ENCODE peak calls at places on chromosomes 2 and 18, in four cellular contexts. A is K562, Y is BE2C, T is uterus. E is an unnamed sample. For H3K27me3, the result is how much of the 10 kb centered on the place peaks cover.

GRCh38 chr2:4354678-4355077 is 651.3 kb downstream of the DCDC2C start:
- DNase-seq in Y (peak), A (peak), T (no peak), E (no peak)

GRCh38 chr2:85433511-85434089 is 15.1 kb downstream of the SH2D6 start:
- DNase-seq in Y (peak), T (peak), A (no peak), E (peak)

GRCh38 chr2:149017116-149017985 is 21.1 kb upstream of the LYPD6B start:
- DNase-seq in A (peak), Y (peak), T (peak), E (peak)

GRCh38 chr2:221572821-221573429 is 821 bp upstream of the EPHA4 start:
- DNase-seq in A (no peak), T (no peak), Y (peak), E (no peak)

GRCh38 chr2:84906900-84907714 is 1.7 kb downstream of the TMSB10 start:
- DNase-seq in A (peak), Y (peak), T (peak), E (no peak)

GRCh38 chr18:77316641-77317040 is 67.0 kb downstream of the GALR1 start:
- DNase-seq in T (no peak), A (no peak), Y (no peak), E (no peak)

GRCh38 chr2:6103949-6104348 is 411.8 kb downstream of the SOX11 start:
- DNase-seq in A (no peak), T (no peak), Y (peak), E (no peak)

GRCh38 chr2:24409700-24410556 is 49.6 kb upstream of the ITSN2 start:
- DNase-seq in Y (peak), T (no peak), A (peak), E (no peak)

GRCh38 chr2:235692076-235692475 is 198.2 kb downstream of the AGAP1 start:
- DNase-seq in T (no peak), A (no peak), Y (no peak), E (no peak)

GRCh38 chr2:147665035-147665434 is 179.8 kb upstream of the ACVR2A start:
- DNase-seq in A (no peak), T (no peak), Y (no peak), E (no peak)

GRCh38 chr18:71036783-71037182 is 747.9 kb downstream of the SOCS6 start:
- DNase-seq in A (no peak), Y (no peak), T (no peak), E (no peak)

GRCh38 chr2:152729844-152730243 is 11.4 kb downstream of the ARL6IP6 start:
- DNase-seq in A (no peak), T (no peak), Y (no peak), E (no peak)

GRCh38 chr2:203673933-203674332 is 32.5 kb upstream of the CD28 start:
- DNase-seq in T (no peak), Y (no peak), A (no peak), E (no peak)

GRCh38 chr2:106965611-106966010 is 79.6 kb upstream of the ST6GAL2 start:
- DNase-seq in A (no peak), T (no peak), Y (no peak), E (no peak)

GRCh38 chr18:55869965-55870585 is 282.1 kb upstream of the TCF4 start:
- DNase-seq in A (no peak), T (peak), Y (no peak), E (no peak)

GRCh38 chr2:9555338-9556120 is at the start of gene ADAM17:
- DNase-seq in Y (peak), A (peak), T (peak), E (peak)

GRCh38 chr2:200138386-200139184 is 167.9 kb upstream of the SPATS2L start:
- DNase-seq in T (no peak), A (no peak), Y (no peak), E (no peak)

GRCh38 chr2:120251863-120252206 is 817 bp upstream of the RALB start:
- DNase-seq in Y (no peak), T (no peak), A (no peak), E (no peak)

GRCh38 chr2:239400000-239400831 is 604 bp downstream of the HDAC4 start:
- DNase-seq in Y (no peak), A (peak), T (peak), E (no peak)

GRCh38 chr2:36663314-36663713 is 33.2 kb upstream of the VIT start:
- DNase-seq in Y (no peak), A (no peak), T (no peak), E (no peak)

GRCh38 chr2:187228986-187229385 is 219.1 kb downstream of the CALCRL start:
- DNase-seq in T (no peak), Y (no peak), A (no peak), E (no peak)

GRCh38 chr2:95526360-95527341 is 42.1 kb upstream of the TRIM43B start:
- DNase-seq in Y (no peak), A (no peak), T (peak), E (peak)

GRCh38 chr2:135630488-135630887 is 99.2 kb downstream of the R3HDM1 start:
- DNase-seq in A (no peak), Y (no peak), T (no peak), E (no peak)

GRCh38 chr2:61770298-61770697 is 83.6 kb downstream of the FAM161A start:
- DNase-seq in T (no peak), Y (no peak), A (no peak), E (no peak)

GRCh38 chr2:210991107-210991506 is 434.7 kb downstream of the CPS1 start:
- DNase-seq in A (no peak), T (no peak), Y (no peak), E (no peak)

GRCh38 chr18:62102221-62102620 is 84.6 kb downstream of the PIGN start:
- DNase-seq in A (no peak), Y (no peak), T (no peak), E (no peak)

GRCh38 chr2:168970860-168971650 is 60.1 kb downstream of the ABCB11 start:
- DNase-seq in T (no peak), A (no peak), Y (no peak), E (no peak)

GRCh38 chr2:113390133-113390849 is 47.2 kb upstream of the ZNG1B start:
- DNase-seq in Y (peak), T (peak), A (peak), E (no peak)

GRCh38 chr2:212667751-212668316 is 129.2 kb upstream of the ERBB4 start:
- DNase-seq in T (no peak), A (no peak), Y (no peak), E (no peak)

GRCh38 chr2:240620149-240620731 is 5.0 kb upstream of the GPR35 start:
- DNase-seq in Y (peak), T (no peak), A (no peak), E (no peak)

GRCh38 chr2:118847447-118848172 is at the start of gene EN1:
- DNase-seq in T (no peak), Y (no peak), A (peak), E (no peak)

GRCh38 chr2:96537734-96538486 is 1.4 kb downstream of the ARID5A start:
- DNase-seq in Y (no peak), A (no peak), T (no peak), E (no peak)

GRCh38 chr2:46449712-46450111 is 29.7 kb upstream of the TMEM247 start:
- DNase-seq in A (no peak), T (no peak), Y (no peak), E (no peak)

GRCh38 chr18:48814490-48815181 is 136.1 kb downstream of the SMAD7 start:
- DNase-seq in A (no peak), Y (no peak), T (peak), E (peak)

GRCh38 chr2:219420687-219421086 is 2.5 kb downstream of the DES start:
- DNase-seq in A (no peak), Y (no peak), T (no peak), E (no peak)
- H3K4me3 ChIP-seq in A (no peak), Y (no peak), T (peak), E (no peak)

DNA sequence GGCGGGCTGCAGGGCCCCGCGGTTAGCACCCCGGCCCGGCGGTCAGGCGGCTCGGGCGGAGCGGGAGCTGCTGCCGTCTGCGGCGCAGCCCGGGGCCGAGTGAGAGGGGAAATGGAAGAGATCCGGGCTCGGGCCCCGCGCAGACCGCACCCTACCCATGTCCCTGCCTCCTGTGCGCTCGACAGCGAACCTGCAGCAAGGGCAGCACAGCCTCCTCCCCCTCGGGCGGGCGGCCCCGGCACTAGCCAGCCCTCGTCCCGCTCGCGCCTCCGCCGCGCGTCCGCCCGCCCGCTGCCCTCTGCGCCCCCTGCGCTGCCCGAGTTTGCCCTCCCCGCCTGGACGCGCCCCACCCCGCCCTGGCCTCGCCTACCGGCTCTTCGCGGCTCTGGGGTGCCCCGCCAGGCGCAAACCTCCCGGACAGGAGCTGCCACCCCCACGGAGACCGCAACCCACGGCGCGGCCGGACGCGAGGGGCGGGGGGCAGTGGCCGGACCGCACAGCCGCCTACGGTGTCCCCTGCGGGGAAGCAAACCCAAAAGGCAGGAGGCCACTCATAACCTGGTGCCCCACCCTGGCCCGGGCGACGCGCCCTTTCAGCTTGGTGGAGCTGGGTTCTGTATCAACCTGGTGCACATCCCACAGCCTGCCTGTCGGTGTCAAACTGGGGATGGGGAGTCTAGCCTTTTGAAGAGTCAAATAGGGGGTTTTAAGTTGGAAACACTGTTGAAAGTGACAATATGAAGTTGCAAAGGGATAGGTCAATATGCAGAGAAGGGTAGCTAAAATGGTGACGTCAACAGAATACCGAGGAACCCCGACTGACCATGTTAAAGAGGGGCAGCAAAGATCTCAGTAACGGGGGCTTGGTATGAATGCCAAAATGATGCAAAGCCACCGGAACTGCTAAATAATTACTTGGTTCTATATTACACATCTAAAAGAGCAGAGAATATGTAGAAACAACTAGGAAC is at the start of gene IHH:
- DNase-seq in A (no peak), T (no peak), Y (peak), E (no peak)
- H3K27me3 ChIP-seq in A (under half), T (under half), Y (half or more), E (under half)

GRCh38 chr2:89833780-89834117 is 1142.3 kb downstream of the RPIA start:
- DNase-seq in Y (no peak), T (no peak), A (no peak), E (no peak)

GRCh38 chr2:89833116-89833779 is 1141.8 kb downstream of the RPIA start:
- DNase-seq in Y (no peak), T (no peak), A (no peak), E (no peak)

GRCh38 chr2:89829828-89830227 is 1138.4 kb downstream of the RPIA start:
- DNase-seq in A (no peak), Y (no peak), T (no peak), E (no peak)

GRCh38 chr2:89834306-89834705 is 1142.8 kb downstream of the RPIA start:
- DNase-seq in T (no peak), Y (no peak), A (no peak), E (no peak)

DNA sequence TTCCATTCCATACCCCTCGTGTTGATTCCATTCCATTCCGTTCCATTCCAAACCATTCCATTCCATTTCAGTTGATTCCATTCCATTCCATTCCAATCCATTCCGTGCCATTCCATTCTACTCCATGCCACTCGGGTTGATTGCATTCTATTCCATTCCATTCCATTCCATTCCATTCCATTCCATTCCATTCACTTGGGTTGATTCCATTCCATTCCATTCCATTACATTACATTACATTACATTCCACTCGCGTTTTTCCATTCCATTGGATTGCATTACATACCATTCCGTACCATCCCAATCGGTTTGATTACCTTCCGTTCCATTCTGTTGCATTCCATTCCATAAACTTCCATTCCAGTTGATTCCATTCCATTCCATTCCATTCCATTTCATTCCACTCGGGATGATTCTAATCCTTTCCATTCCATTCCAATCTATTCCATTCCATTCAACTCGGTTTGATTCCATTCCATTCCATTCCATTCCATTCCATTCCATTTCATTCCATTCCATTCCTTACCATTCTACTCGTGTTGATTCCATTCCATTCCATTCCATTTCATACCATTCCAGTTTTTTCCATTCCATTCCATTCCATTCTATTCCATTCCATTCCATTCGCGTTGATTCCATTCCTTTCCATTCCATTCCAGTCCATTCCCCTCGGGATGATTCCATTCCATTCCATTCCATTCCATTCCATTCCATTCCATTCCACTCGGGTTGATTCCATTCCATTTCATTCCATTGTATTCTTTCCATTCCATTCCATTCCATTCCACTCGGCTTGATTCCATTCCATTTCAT is 1140.4 kb downstream of the RPIA start:
- DNase-seq in A (peak), Y (no peak), T (no peak), E (no peak)
- H3K4me3 ChIP-seq in A (no peak), Y (no peak), T (no peak), E (no peak)

GRCh38 chr2:44935854-44936185 is 5.7 kb upstream of the SIX3 start:
- DNase-seq in T (no peak), A (no peak), Y (no peak), E (no peak)
- H3K27me3 ChIP-seq in T (under half), A (half or more), Y (under half), E (half or more)

GRCh38 chr2:70143314-70144150 is 47.3 kb downstream of the C2orf42 start:
- DNase-seq in T (peak), A (peak), Y (peak), E (no peak)
- H3K4me3 ChIP-seq in T (peak), A (peak), Y (peak), E (peak)

E was measured in dorsolateral prefrontal cortex.